ENCODE peak calls at places on chromosomes 4 and X, in six cellular contexts. M, G, H, F, B and D are unnamed samples.

GRCh38 chr4:76430519-76431388 is 4.3 kb upstream of the SHROOM3 start:
- DNase-seq in B (no peak), F (no peak), G (no peak), M (no peak), H (peak; percentile 75), D (peak; percentile 64)

GRCh38 chr4:131534944-131535640 is 1614.0 kb upstream of the PCDH10 start:
- DNase-seq in M (no peak), H (no peak), F (no peak), B (no peak), G (no peak), D (no peak)

GRCh38 chr4:146235654-146236570 is 21.6 kb downstream of the REELD1 start:
- DNase-seq in G (no peak), B (no peak), F (no peak), H (no peak), M (no peak), D (no peak)

GRCh38 chr4:45770958-45771357 is 352.9 kb downstream of the GABRG1 start:
- DNase-seq in M (no peak), G (no peak), B (no peak), F (no peak), H (no peak), D (no peak)

GRCh38 chrX:154721155-154721554 is 29.7 kb downstream of the GAB3 start:
- DNase-seq in F (no peak), H (no peak), G (no peak), B (no peak), M (no peak), D (no peak)

GRCh38 chr4:15682790-15683495 is 1.3 kb downstream of the FAM200B start:
- DNase-seq in H (peak; percentile 25), B (no peak), F (no peak), G (no peak), M (no peak), D (no peak)

GRCh38 chrX:105126201-105126600 is 94.3 kb downstream of the TEX13A start:
- DNase-seq in H (no peak), B (no peak), M (no peak), F (no peak), G (no peak), D (no peak)

GRCh38 chrX:142204522-142205433 is at the start of gene MAGEC2:
- DNase-seq in G (no peak), F (no peak), H (no peak), M (no peak), B (no peak), D (no peak)

GRCh38 chr4:19239565-19239964 is 1012.1 kb upstream of the SLIT2 start:
- DNase-seq in F (no peak), H (peak; percentile 31), M (no peak), B (no peak), G (no peak), D (no peak)

GRCh38 chr4:76954489-76954888 is 4.9 kb downstream of the SEPTIN11 start:
- DNase-seq in G (no peak), M (no peak), B (no peak), F (no peak), H (no peak), D (no peak)

GRCh38 chr4:123488916-123489315 is 92.3 kb downstream of the SPRY1 start:
- DNase-seq in G (no peak), M (no peak), B (no peak), F (no peak), H (peak; percentile 64), D (no peak)

GRCh38 chr4:1569461-1570151 is 114.5 kb downstream of the FAM53A start:
- DNase-seq in B (no peak), G (no peak), M (no peak), H (no peak), F (no peak), D (no peak)

GRCh38 chrX:71623105-71623450 is 4.8 kb upstream of the CXCR3 start:
- DNase-seq in B (no peak), H (no peak), G (no peak), F (no peak), M (no peak), D (no peak)

GRCh38 chrX:70669120-70669519 is 224.5 kb downstream of the DLG3 start:
- DNase-seq in M (no peak), H (no peak), G (no peak), F (no peak), B (no peak), D (no peak)

DNA sequence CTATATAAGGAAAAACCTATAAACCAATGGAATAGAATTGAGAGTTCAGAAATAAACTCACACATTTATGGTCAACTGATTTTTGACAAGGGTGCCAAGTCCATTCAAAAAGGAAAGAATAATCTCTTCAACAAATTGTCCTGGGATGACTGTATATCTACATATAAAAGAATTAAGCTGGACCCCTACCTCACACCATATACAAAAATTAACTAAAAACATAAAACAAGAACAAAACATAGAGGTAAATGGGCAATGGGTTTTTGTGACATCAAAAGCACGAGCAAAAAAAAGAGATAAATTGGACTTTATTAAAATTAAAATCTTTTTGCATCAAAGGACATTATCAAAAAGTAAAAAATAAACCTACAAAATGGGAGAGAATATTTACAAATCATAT is 15.5 kb upstream of the EXOC1 start:
- DNase-seq in G (no peak), M (no peak), B (no peak), H (no peak), F (no peak), D (no peak)
- H3K4me3 ChIP-seq in G (no peak overlapping the region), M (no peak overlapping the region), B (no peak overlapping the region), H (no peak overlapping the region), F (no peak overlapping the region), D (no peak overlapping the region)

DNA sequence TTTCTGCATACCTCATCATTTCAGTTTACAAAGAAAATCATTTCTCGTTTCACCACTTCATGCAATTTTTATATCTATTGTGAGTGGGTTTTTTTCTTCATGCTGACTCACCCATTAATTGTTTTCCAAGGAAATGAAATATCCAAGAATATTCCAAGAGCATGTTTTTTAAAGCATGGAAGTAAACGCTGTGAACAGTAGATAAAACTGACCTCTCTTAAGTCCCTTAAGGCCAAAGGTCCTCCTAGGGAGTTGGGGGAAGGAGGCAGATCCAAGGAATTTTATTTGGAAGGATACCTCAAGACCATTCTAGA is 2.6 kb upstream of the APBB2 start:
- DNase-seq in M (no peak), G (no peak), B (no peak), H (no peak), F (no peak), D (no peak)
- H3K4me3 ChIP-seq in M (peak overlapping the region; percentile 55), G (no peak overlapping the region), B (peak overlapping the region; percentile 59), H (peak overlapping the region; percentile 72), F (peak overlapping the region; percentile 50), D (no peak overlapping the region)

DNA sequence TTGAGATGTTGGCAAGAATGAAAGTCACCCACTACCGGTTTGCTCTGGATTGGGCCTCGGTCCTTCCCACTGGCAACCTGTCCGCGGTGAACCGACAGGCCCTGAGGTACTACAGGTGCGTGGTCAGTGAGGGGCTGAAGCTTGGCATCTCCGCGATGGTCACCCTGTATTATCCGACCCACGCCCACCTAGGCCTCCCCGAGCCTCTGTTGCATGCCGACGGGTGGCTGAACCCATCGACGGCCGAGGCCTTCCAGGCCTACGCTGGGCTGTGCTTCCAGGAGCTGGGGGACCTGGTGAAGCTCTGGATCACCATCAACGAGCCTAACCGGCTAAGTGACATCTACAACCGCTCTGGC is 12.3 kb downstream of the RPL9 start:
- DNase-seq in M (no peak), H (no peak), G (no peak), F (no peak), B (no peak), D (no peak)
- H3K4me3 ChIP-seq in M (peak overlapping the region; percentile 39), H (peak overlapping the region; percentile 43), G (peak overlapping the region; percentile 53), F (peak overlapping the region; percentile 20), B (peak overlapping the region; percentile 26), D (no peak overlapping the region)

DNA sequence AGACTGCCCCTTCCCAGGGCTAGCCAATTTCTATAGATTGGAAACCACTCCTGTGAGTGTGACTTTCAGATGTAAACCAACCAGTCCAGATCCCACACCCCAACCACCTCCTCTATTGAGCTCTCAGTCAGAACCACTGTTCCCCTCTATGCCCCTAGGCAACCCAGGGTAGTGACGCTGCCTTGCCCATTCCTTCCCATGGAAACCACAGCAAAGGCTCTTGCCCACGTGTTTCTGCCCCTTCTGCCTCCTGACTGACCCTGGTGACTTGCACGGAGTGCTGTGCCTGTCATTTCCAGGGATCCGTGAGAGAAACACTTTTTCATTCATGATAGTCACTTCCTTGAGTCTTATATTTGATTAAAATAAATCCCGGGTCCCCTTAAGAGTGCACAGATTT is 32.4 kb downstream of the CYTL1 start:
- DNase-seq in B (no peak), H (no peak), F (no peak), M (no peak), G (no peak), D (no peak)
- H3K4me3 ChIP-seq in B (no peak overlapping the region), H (no peak overlapping the region), F (no peak overlapping the region), M (no peak overlapping the region), G (no peak overlapping the region), D (no peak overlapping the region)

DNA sequence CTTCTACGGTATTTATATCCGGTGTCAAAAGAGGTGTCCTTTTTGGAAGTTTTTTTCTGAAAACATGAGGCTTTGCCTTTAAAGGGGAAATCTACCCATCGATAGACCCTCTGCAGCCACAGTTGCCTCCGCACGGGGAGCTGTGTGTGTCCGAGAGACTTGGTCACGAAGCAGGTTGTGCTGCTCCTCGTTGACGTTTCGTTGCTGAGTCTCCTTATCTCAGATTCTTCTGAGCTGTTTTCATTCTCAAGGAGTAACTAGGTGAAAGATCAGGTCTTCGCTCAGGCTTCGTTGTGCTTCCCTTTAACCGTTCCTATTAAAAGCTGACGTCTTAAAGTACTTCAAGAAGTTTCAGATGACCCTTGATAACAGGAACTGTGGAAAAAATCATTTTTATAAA is 23.8 kb downstream of the TRMT44 start:
- DNase-seq in H (no peak), G (no peak), B (no peak), M (no peak), F (no peak), D (no peak)
- H3K4me3 ChIP-seq in H (no peak overlapping the region), G (no peak overlapping the region), B (no peak overlapping the region), M (no peak overlapping the region), F (no peak overlapping the region), D (no peak overlapping the region)

GRCh38 chr4:89299153-89299789 is 8.3 kb downstream of the GPRIN3 start:
- DNase-seq in F (no peak), H (no peak), B (no peak), G (no peak), M (no peak), D (no peak)
- H3K4me3 ChIP-seq in F (no peak overlapping the region), H (peak overlapping the region; percentile 31), B (no peak overlapping the region), G (peak overlapping the region; percentile 71), M (no peak overlapping the region), D (no peak overlapping the region)